ENCODE peak calls at places on chromosomes 1 and 21, in five cellular contexts. One of them, this sample, is unnamed.

GRCh38 chr21:46046471-46046870 is 51.4 kb upstream of the COL6A2 start:
- DNase-seq in neuronal stem cell: no peak
- DNase-seq in IMR-90: no peak
- DNase-seq in mesenchymal stem cell: no peak
- DNase-seq in H1: no peak
- DNase-seq in this sample: no peak

GRCh38 chr1:164337885-164338284 is 221.1 kb upstream of the PBX1 start:
- DNase-seq in neuronal stem cell: no peak
- DNase-seq in IMR-90: no peak
- DNase-seq in mesenchymal stem cell: no peak
- DNase-seq in H1: no peak
- DNase-seq in this sample: peak; percentile 42

GRCh38 chr1:90879281-90879680 is 142.6 kb downstream of the ZNF644 start:
- DNase-seq in neuronal stem cell: no peak
- DNase-seq in IMR-90: peak; percentile 7
- DNase-seq in mesenchymal stem cell: peak; percentile 30
- DNase-seq in H1: no peak
- DNase-seq in this sample: peak; percentile 51

GRCh38 chr1:182649041-182649440 is 35.3 kb downstream of the RGS8 start:
- DNase-seq in neuronal stem cell: no peak
- DNase-seq in IMR-90: no peak
- DNase-seq in mesenchymal stem cell: no peak
- DNase-seq in H1: no peak
- DNase-seq in this sample: no peak

GRCh38 chr1:117575586-117576225 is 30.1 kb upstream of the TENT5C start:
- DNase-seq in neuronal stem cell: no peak
- DNase-seq in IMR-90: no peak
- DNase-seq in mesenchymal stem cell: no peak
- DNase-seq in H1: no peak
- DNase-seq in this sample: no peak

GRCh38 chr21:34545079-34545884 is 33.3 kb upstream of the KCNE1 start:
- DNase-seq in neuronal stem cell: no peak
- DNase-seq in IMR-90: peak; percentile 73
- DNase-seq in mesenchymal stem cell: peak; percentile 80
- DNase-seq in H1: no peak
- DNase-seq in this sample: peak; percentile 68

GRCh38 chr1:202805886-202806511 is 2.2 kb downstream of the KDM5B start:
- DNase-seq in neuronal stem cell: no peak
- DNase-seq in IMR-90: peak; percentile 12
- DNase-seq in mesenchymal stem cell: peak; percentile 40
- DNase-seq in H1: no peak
- DNase-seq in this sample: no peak

GRCh38 chr1:52191395-52191965 is 49.6 kb downstream of the ZFYVE9 start:
- DNase-seq in neuronal stem cell: no peak
- DNase-seq in IMR-90: no peak
- DNase-seq in mesenchymal stem cell: no peak
- DNase-seq in H1: no peak
- DNase-seq in this sample: no peak

GRCh38 chr1:27332536-27333281 is 9.1 kb upstream of the SYTL1 start:
- DNase-seq in neuronal stem cell: no peak
- DNase-seq in IMR-90: peak; percentile 16
- DNase-seq in mesenchymal stem cell: peak; percentile 52
- DNase-seq in H1: peak; percentile 86
- DNase-seq in this sample: peak; percentile 67

GRCh38 chr1:78651247-78651646 is 1.6 kb downstream of the IFI44 start:
- DNase-seq in neuronal stem cell: no peak
- DNase-seq in IMR-90: peak; percentile 13
- DNase-seq in mesenchymal stem cell: no peak
- DNase-seq in H1: no peak
- DNase-seq in this sample: no peak

GRCh38 chr21:38956791-38957571 is 151.3 kb downstream of the ETS2 start:
- DNase-seq in neuronal stem cell: no peak
- DNase-seq in IMR-90: peak; percentile 40
- DNase-seq in mesenchymal stem cell: peak; percentile 43
- DNase-seq in H1: no peak
- DNase-seq in this sample: no peak

GRCh38 chr1:201471772-201472171 is 2.8 kb upstream of the PHLDA3 start:
- DNase-seq in neuronal stem cell: no peak
- DNase-seq in IMR-90: peak; percentile 79
- DNase-seq in mesenchymal stem cell: peak; percentile 40
- DNase-seq in H1: no peak
- DNase-seq in this sample: no peak

GRCh38 chr1:192831706-192832355 is 23.0 kb downstream of the RGS2 start:
- DNase-seq in neuronal stem cell: no peak
- DNase-seq in IMR-90: peak; percentile 34
- DNase-seq in mesenchymal stem cell: no peak
- DNase-seq in H1: no peak
- DNase-seq in this sample: no peak

GRCh38 chr1:154843913-154844681 is 26.0 kb downstream of the KCNN3 start:
- DNase-seq in neuronal stem cell: no peak
- DNase-seq in IMR-90: no peak
- DNase-seq in mesenchymal stem cell: no peak
- DNase-seq in H1: no peak
- DNase-seq in this sample: no peak

GRCh38 chr1:205424881-205425635 is 3.2 kb upstream of the LEMD1 start:
- DNase-seq in neuronal stem cell: no peak
- DNase-seq in IMR-90: no peak
- DNase-seq in mesenchymal stem cell: no peak
- DNase-seq in H1: no peak
- DNase-seq in this sample: no peak

GRCh38 chr1:24415910-24416665 is 486 bp downstream of the NIPAL3 start:
- DNase-seq in neuronal stem cell: no peak
- DNase-seq in IMR-90: peak; percentile 28
- DNase-seq in mesenchymal stem cell: peak; percentile 47
- DNase-seq in H1: no peak
- DNase-seq in this sample: peak; percentile 45

DNA sequence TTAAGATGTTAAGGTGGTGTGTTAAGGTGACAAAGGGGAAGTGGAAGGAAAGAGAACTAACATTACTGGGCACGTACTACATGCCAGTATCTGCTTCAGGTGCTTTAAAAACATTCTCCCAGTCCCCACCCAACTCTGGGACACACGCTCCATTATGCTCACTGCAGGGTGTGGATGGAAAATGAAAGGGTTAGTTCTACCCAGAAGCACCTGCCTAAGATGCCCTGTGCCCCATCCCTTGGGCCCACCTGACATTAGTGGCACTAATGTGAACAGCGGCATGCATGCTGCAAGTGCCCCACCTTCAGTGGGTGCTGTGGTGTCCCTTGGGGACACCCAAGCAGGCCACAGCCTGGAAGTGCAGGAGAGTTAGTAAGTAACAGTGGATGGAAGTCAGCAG is 82.9 kb upstream of the CXADR start:
- DNase-seq in neuronal stem cell: no peak
- DNase-seq in IMR-90: no peak
- DNase-seq in mesenchymal stem cell: no peak
- DNase-seq in H1: no peak
- DNase-seq in this sample: no peak
- H3K23ac ChIP-seq in neuronal stem cell: no peak overlapping the region
- H3K23ac ChIP-seq in IMR-90: no peak overlapping the region
- H3K23ac ChIP-seq in mesenchymal stem cell: no peak overlapping the region
- H3K23ac ChIP-seq in H1: no peak overlapping the region
- H3K23ac ChIP-seq in this sample: no peak overlapping the region

DNA sequence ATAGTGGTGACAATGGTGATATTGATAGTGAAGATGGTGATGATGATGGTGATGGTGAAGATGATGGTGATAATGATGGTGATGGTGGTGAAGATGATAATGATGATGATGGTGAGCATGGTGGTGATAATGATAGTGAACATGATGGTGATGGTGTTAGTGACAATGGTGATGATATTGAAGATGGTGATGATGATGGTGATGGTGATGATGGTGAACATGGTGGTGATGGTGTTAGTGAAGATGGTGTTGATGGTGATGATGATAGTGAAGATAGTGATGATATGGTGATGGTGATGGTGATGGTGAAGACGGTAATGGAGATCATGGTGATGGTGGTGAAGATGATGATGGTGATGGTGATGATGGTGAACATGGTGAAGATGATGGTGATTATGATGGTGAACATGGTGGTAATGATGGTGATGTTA is 259.2 kb downstream of the MATN1 start:
- DNase-seq in neuronal stem cell: no peak
- DNase-seq in IMR-90: no peak
- DNase-seq in mesenchymal stem cell: no peak
- DNase-seq in H1: no peak
- DNase-seq in this sample: no peak
- H3K4me3 ChIP-seq in neuronal stem cell: no peak overlapping the region
- H3K4me3 ChIP-seq in IMR-90: no peak overlapping the region
- H3K4me3 ChIP-seq in mesenchymal stem cell: no peak overlapping the region
- H3K4me3 ChIP-seq in H1: no peak overlapping the region
- H3K4me3 ChIP-seq in this sample: no peak overlapping the region

DNA sequence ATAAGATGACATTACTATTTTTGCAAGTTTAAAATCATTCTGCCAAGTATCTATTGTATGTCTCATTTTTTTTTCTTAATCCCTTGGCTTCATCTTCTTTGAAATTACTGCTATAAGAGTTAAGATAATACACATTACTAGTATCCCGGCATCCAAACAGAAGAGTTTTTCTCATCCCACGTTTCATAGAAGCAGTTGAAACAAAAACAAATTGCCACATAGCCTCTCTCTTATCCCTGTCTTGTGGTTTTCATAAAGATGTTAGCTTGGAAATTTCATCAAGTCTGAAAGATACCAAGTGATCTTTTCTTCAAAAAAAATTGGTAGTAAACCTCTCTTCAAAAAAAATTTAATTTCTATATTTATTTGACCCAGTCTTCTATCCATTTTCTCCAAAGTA is 465.2 kb upstream of the PTBP2 start:
- DNase-seq in neuronal stem cell: no peak
- DNase-seq in IMR-90: no peak
- DNase-seq in mesenchymal stem cell: no peak
- DNase-seq in H1: no peak
- DNase-seq in this sample: no peak
- H2BK15ac ChIP-seq in neuronal stem cell: no peak overlapping the region
- H2BK15ac ChIP-seq in IMR-90: no peak overlapping the region
- H2BK15ac ChIP-seq in mesenchymal stem cell: no peak overlapping the region
- H2BK15ac ChIP-seq in H1: no peak overlapping the region
- H2BK15ac ChIP-seq in this sample: no peak overlapping the region

DNA sequence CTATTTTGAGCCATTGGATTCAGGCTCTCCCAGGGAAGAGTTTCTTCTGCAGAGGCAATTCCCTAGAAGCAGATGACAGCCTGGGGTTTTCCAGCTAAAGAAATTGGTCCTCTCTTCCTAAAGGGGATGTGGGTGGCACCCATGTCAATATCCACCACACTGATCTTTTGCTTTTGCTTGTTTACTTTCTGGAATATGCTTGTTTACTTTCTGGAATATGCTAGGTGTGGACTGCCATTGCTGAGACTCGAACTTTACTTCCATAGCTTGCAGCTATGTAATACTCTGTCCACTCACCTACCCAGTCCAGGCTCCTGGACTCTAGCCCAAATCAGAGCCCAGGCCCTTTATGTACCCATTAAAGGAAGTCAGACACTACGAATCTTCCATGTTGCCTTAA is 92.1 kb upstream of the SMYD2 start:
- DNase-seq in neuronal stem cell: no peak
- DNase-seq in IMR-90: no peak
- DNase-seq in mesenchymal stem cell: no peak
- DNase-seq in H1: no peak
- DNase-seq in this sample: no peak
- H3K23ac ChIP-seq in neuronal stem cell: no peak overlapping the region
- H3K23ac ChIP-seq in IMR-90: no peak overlapping the region
- H3K23ac ChIP-seq in mesenchymal stem cell: no peak overlapping the region
- H3K23ac ChIP-seq in H1: no peak overlapping the region
- H3K23ac ChIP-seq in this sample: no peak overlapping the region

DNA sequence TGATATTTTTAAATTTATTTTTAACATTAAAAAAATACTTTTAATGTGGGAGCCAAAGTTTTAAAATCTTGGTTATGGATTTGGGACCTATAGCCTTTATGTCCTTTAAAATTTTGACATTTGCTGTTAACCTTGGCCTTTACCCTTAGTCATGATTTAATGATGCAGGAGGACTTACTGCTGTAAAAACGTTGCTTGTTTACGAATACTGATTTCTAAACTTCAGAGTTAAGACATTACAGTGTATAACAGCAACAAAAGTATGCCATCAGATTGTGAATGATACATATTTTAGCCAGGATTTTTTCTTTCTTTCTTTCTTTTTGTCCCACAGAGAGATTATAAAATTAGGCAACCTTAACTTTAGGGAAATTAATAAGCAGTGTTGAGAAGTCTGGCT is 8.9 kb downstream of the RBM15 start:
- DNase-seq in neuronal stem cell: no peak
- DNase-seq in IMR-90: no peak
- DNase-seq in mesenchymal stem cell: no peak
- DNase-seq in H1: no peak
- DNase-seq in this sample: no peak
- H3K4me3 ChIP-seq in neuronal stem cell: no peak overlapping the region
- H3K4me3 ChIP-seq in IMR-90: no peak overlapping the region
- H3K4me3 ChIP-seq in mesenchymal stem cell: no peak overlapping the region
- H3K4me3 ChIP-seq in H1: no peak overlapping the region
- H3K4me3 ChIP-seq in this sample: no peak overlapping the region

This sample was measured in mesendoderm.